ENCODE peak calls at places on chromosomes 7 and 10, in ten cellular contexts. K is MM.1S, I is heart right ventricle, M is ovary, Y is Caco-2, T is IMR-90, N is psoas muscle, C is body of pancreas, D is A549, E is PC-3. O is an unnamed sample. For H3K9me3, the result is how much of the 10 kb centered on the place peaks cover.

GRCh38 chr10:43026039-43026973 is 50.6 kb upstream of the RET start:
- DNase-seq in K (no peak), I (no peak), M (no peak), Y (no peak), T (no peak), N (no peak), C (no peak), D (no peak), E (peak), O (no peak)

GRCh38 chr10:77537720-77538373 is 99.8 kb downstream of the KCNMA1 start:
- DNase-seq in K (no peak), I (no peak), M (no peak), Y (no peak), T (peak), N (no peak), C (no peak), D (no peak), E (no peak), O (no peak)

GRCh38 chr10:104546756-104547155 is 94.3 kb upstream of the SORCS3 start:
- DNase-seq in K (no peak), I (no peak), M (no peak), Y (no peak), T (no peak), N (no peak), C (no peak), D (no peak), E (no peak), O (no peak)

GRCh38 chr7:12719141-12719919 is 31.9 kb downstream of the ARL4A start:
- DNase-seq in K (no peak), I (no peak), M (no peak), Y (no peak), T (peak), N (no peak), C (no peak), D (peak), E (peak), O (peak)

GRCh38 chr10:65518379-65518778 is 1407.5 kb upstream of the LRRTM3 start:
- DNase-seq in K (no peak), I (no peak), M (no peak), Y (no peak), T (no peak), N (no peak), C (no peak), D (no peak), E (peak), O (no peak)

GRCh38 chr7:103065666-103066065 is 8.9 kb downstream of the FBXL13 start:
- DNase-seq in K (peak), I (peak), M (no peak), Y (peak), T (peak), N (peak), C (peak), D (peak), E (peak), O (no peak)

GRCh38 chr10:52004342-52004949 is 305.1 kb upstream of the CSTF2T start:
- DNase-seq in K (peak), I (no peak), M (no peak), Y (no peak), T (peak), N (no peak), C (no peak), D (peak), E (peak), O (no peak)

GRCh38 chr7:2420216-2420933 is 17.0 kb downstream of the CHST12 start:
- DNase-seq in K (no peak), I (no peak), M (no peak), Y (no peak), T (no peak), N (no peak), C (no peak), D (no peak), E (no peak), O (no peak)

GRCh38 chr10:112687647-112688046 is 240.6 kb downstream of the VTI1A start:
- DNase-seq in K (no peak), I (no peak), M (no peak), Y (no peak), T (peak), N (no peak), C (no peak), D (no peak), E (peak), O (no peak)

GRCh38 chr10:132487241-132488135 is 50.1 kb upstream of the INPP5A start:
- DNase-seq in K (no peak), I (no peak), M (no peak), Y (peak), T (no peak), N (no peak), C (no peak), D (no peak), E (no peak), O (peak)

GRCh38 chr10:90591629-90592028 is 266.2 kb downstream of the HTR7 start:
- DNase-seq in K (no peak), I (no peak), M (no peak), Y (no peak), T (no peak), N (no peak), C (no peak), D (no peak), E (no peak), O (no peak)

GRCh38 chr10:58952747-58953466 is 223.5 kb upstream of the PHYHIPL start:
- DNase-seq in K (peak), I (no peak), M (peak), Y (peak), T (peak), N (no peak), C (peak), D (peak), E (peak), O (no peak)

GRCh38 chr7:18798018-18798906 is 302.7 kb downstream of the HDAC9 start:
- DNase-seq in K (no peak), I (no peak), M (no peak), Y (no peak), T (peak), N (no peak), C (no peak), D (no peak), E (no peak), O (no peak)

GRCh38 chr7:95473276-95473985 is 12.3 kb upstream of the ASB4 start:
- DNase-seq in K (no peak), I (no peak), M (no peak), Y (no peak), T (no peak), N (no peak), C (no peak), D (no peak), E (no peak), O (no peak)

GRCh38 chr10:84296071-84296981 is 32.1 kb upstream of the CCSER2 start:
- DNase-seq in K (no peak), I (no peak), M (no peak), Y (no peak), T (peak), N (no peak), C (no peak), D (no peak), E (no peak), O (no peak)

GRCh38 chr10:19824397-19825342 is 8.4 kb downstream of the PLXDC2 start:
- DNase-seq in K (no peak), I (no peak), M (no peak), Y (no peak), T (no peak), N (no peak), C (no peak), D (no peak), E (no peak), O (no peak)

GRCh38 chr7:7772385-7772784 is 54.0 kb upstream of the RPA3 start:
- DNase-seq in K (no peak), I (no peak), M (no peak), Y (no peak), T (peak), N (no peak), C (no peak), D (no peak), E (no peak), O (no peak)

GRCh38 chr7:18177815-18178660 is 150.4 kb upstream of the PRPS1L1 start:
- DNase-seq in K (peak), I (no peak), M (no peak), Y (peak), T (no peak), N (no peak), C (no peak), D (no peak), E (peak), O (no peak)

GRCh38 chr10:22742678-22743077 is 28.3 kb upstream of the PIP4K2A start:
- DNase-seq in K (no peak), I (no peak), M (no peak), Y (no peak), T (no peak), N (no peak), C (no peak), D (no peak), E (no peak), O (no peak)

GRCh38 chr10:112981553-112981952 is 31.5 kb downstream of the TCF7L2 start:
- DNase-seq in K (peak), I (no peak), M (no peak), Y (no peak), T (no peak), N (no peak), C (no peak), D (no peak), E (no peak), O (no peak)

GRCh38 chr7:103989200-103989784 is at the start of gene RELN:
- DNase-seq in K (peak), I (no peak), M (no peak), Y (no peak), T (peak), N (no peak), C (no peak), D (no peak), E (no peak), O (no peak)

GRCh38 chr7:105738133-105738532 is 138.3 kb downstream of the ATXN7L1 start:
- DNase-seq in K (no peak), I (no peak), M (no peak), Y (no peak), T (no peak), N (no peak), C (no peak), D (no peak), E (peak), O (no peak)
- TF ChIP-seq CTCF in K (no peak), I (no peak), M (no peak), Y (no peak), T (peak), N (no peak), C (no peak), D (no peak), E (peak), O (no peak)

DNA sequence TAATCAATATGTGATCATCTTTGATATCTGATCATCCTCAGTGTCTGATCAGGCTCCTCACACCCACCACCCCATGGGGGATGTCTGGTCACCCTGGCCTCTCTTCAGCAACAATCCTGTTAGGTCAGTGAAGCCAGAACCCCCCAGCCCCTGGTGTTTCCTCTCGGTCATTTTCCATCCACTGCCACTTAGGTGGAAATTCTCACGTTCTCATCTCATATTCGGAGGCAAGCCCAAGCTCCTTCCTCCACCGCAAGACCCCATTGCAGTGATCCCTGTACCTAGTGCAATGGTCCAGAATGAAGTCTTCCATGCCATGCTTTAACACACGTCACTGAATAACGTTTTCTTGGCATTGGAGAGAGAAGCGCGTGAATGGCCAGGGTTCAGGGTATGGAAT is 103.0 kb upstream of the DNAAF5 start:
- DNase-seq in K (no peak), I (no peak), M (no peak), Y (no peak), T (no peak), N (no peak), C (no peak), D (no peak), E (no peak), O (no peak)
- H3K9me3 ChIP-seq in K (under half), I (under half), M (under half), Y (under half), T (under half), N (under half), C (under half), D (under half), E (under half), O (under half)

GRCh38 chr7:152051968-152052367 is 26.5 kb downstream of the GALNT11 start:
- DNase-seq in K (no peak), I (no peak), M (no peak), Y (no peak), T (no peak), N (no peak), C (no peak), D (no peak), E (no peak), O (no peak)

GRCh38 chr7:152046531-152046930 is 21.1 kb downstream of the GALNT11 start:
- DNase-seq in K (no peak), I (no peak), M (no peak), Y (no peak), T (no peak), N (no peak), C (no peak), D (no peak), E (no peak), O (no peak)

GRCh38 chr7:152050547-152050971 is 25.1 kb downstream of the GALNT11 start:
- DNase-seq in K (no peak), I (no peak), M (no peak), Y (no peak), T (peak), N (no peak), C (no peak), D (no peak), E (no peak), O (no peak)

GRCh38 chr7:152052772-152053171 is 27.3 kb downstream of the GALNT11 start:
- DNase-seq in K (no peak), I (no peak), M (no peak), Y (no peak), T (no peak), N (no peak), C (no peak), D (no peak), E (no peak), O (no peak)

DNA sequence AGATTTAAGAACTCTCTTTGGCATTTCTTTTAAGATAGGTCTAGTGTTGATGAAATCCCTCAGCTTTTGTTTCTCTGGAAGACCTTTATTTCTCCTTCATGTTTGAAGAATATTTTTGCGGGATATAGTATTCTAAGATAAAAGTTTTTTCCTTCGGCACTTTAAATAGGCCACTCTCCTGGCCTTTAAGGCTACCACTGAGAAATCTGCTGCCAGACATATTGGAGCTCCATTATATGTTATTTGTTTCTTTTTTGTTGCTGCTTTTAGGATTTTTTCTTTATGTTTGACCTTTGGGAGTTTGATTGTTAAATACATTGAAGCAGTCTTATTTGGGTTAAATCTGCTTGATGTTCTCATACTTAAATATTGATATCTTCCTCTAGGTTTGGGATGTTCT is 22.6 kb downstream of the GALNT11 start:
- DNase-seq in K (no peak), I (no peak), M (no peak), Y (no peak), T (no peak), N (no peak), C (no peak), D (no peak), E (no peak), O (no peak)
- TF ChIP-seq CTCF in K (no peak), I (no peak), M (no peak), Y (no peak), T (no peak), N (no peak), C (no peak), D (no peak), E (no peak), O (no peak)

DNA sequence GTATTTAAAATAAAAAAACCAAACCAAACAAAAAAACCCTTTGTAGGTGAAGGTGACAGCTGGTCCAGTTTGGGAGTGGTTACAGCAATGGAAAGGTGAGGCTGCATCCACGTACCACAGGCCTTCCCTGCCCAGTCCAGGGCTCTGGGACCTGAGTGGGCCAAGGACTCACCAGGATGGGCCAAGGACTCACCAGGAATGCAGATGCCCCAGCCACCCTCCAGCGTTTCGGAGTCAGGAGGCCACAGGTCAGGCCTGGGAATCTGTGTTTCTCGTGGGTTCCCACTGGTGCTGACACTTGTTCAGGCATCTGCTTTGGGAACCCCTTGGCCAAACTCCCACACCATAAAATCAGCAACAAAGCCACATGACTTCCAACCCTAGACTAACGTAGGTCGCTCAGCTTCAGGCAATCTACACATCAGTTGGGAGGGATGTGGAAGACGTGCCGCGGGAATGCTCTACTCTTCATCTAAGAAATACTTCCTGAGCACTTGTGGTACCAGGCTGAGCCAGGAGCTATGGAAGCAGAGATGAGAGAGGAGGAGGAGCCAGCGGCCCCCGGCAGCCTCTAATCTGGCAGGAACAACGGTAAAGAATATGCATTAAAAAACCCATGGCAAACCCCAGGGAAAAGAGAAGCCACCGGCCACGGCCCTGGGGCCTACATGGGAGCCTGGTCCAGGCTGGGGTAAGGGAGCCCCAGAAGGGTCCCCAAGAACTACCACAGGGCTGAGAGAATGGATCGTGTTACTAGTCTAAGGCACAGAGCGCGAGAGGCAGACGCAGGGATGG is 473.4 kb downstream of the PTPRN2 start:
- DNase-seq in K (no peak), I (no peak), M (no peak), Y (no peak), T (no peak), N (no peak), C (no peak), D (no peak), E (no peak), O (no peak)
- H3K9me3 ChIP-seq in K (under half), I (under half), M (under half), Y (under half), T (half or more), N (under half), C (under half), D (under half), E (under half), O (under half)

GRCh38 chr10:8985651-8986050 is 931.2 kb downstream of the GATA3 start:
- DNase-seq in K (no peak), I (no peak), M (no peak), Y (no peak), T (no peak), N (no peak), C (no peak), D (no peak), E (no peak), O (no peak)
- TF ChIP-seq CTCF in K (no peak), I (no peak), M (no peak), Y (no peak), T (no peak), N (no peak), C (no peak), D (no peak), E (no peak), O (no peak)

GRCh38 chr10:98058311-98058710 is 27.9 kb upstream of the CRTAC1 start:
- DNase-seq in K (no peak), I (no peak), M (no peak), Y (no peak), T (no peak), N (no peak), C (no peak), D (no peak), E (no peak), O (no peak)
- H3K9me3 ChIP-seq in K (under half), I (under half), M (under half), Y (under half), T (under half), N (under half), C (under half), D (under half), E (under half), O (under half)

DNA sequence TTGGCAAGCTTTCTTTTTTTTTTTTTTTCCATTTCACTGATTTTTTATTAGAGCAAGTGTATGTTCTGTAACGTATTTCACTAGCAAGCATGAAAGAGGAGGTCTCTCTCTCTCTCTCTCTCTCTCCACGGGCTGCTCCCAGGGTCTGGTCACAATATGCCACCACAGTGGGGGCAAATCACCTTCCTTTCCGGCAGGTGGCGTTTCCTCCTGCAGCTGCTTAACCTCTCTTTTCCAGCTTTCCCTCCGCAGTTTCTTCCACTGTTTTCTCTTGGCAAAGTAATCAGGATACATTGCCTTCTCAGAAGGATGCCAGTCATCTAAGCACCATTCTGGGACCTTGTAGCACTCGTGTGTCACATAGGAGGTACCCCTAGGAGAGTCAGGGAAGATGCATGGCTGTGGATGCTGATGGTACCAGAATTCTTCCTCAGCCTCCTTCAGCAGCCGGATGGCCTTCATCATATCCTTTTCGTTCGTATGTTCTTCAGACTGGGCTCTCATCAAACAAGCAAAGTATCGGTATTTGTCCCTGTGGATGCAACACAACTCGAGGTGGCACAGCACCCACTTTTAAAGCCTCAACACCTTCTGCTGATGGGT is 197.3 kb upstream of the PODXL start:
- DNase-seq in K (no peak), I (no peak), M (no peak), Y (peak), T (no peak), N (no peak), C (no peak), D (peak), E (peak), O (no peak)
- TF ChIP-seq CTCF in K (no peak), I (peak), M (no peak), Y (peak), T (peak), N (peak), C (peak), D (peak), E (peak), O (no peak)

GRCh38 chr10:13376771-13377170 is 28.7 kb upstream of the SEPHS1 start:
- DNase-seq in K (no peak), I (no peak), M (no peak), Y (no peak), T (no peak), N (no peak), C (no peak), D (no peak), E (no peak), O (no peak)
- H3K9me3 ChIP-seq in K (under half), I (under half), M (under half), Y (under half), T (under half), N (under half), C (under half), D (under half), E (under half), O (under half)